ENCODE peak calls at places on chromosomes 5 and 9, in seven cellular contexts. K is GF-D8; U is activated CD4-positive, alpha-beta T cell treated with anti-CD3 and anti-CD28 coated beads, Interleukin-2, amount 50 U/mL, for 1 hour; N is naive thymus-derived CD8-positive, alpha-beta T cell; J is foreskin keratinocyte; V is NCI-H69; Y is nephron progenitor cell. Q is an unnamed sample.
A peak's percentile ranks its signal among the peaks of the same experiment; 100 is the strongest.

GRCh38 chr9:93686127-93686879 is 109.9 kb downstream of the PHF2 start:
- DNase-seq in K (no peak), U (no peak), N (no peak), J (no peak), V (no peak), Y (no peak), Q (no peak)

GRCh38 chr9:126507318-126508109 is 106.2 kb upstream of the LMX1B start:
- DNase-seq in K (no peak), U (no peak), N (no peak), J (no peak), V (no peak), Y (no peak), Q (no peak)

GRCh38 chr9:107487521-107488399 is 1.8 kb downstream of the KLF4 start:
- DNase-seq in K (no peak), U (no peak), N (no peak), J (peak; percentile 69), V (peak; percentile 92), Y (peak; percentile 77), Q (peak; percentile 61)

GRCh38 chr5:139693676-139694364 is 45.7 kb downstream of the CXXC5 start:
- DNase-seq in K (no peak), U (no peak), N (no peak), J (no peak), V (no peak), Y (no peak), Q (no peak)

GRCh38 chr5:100667021-100667671 is 132.0 kb downstream of the FAM174A start:
- DNase-seq in K (peak; percentile 68), U (no peak), N (no peak), J (peak; percentile 89), V (no peak), Y (no peak), Q (peak; percentile 24)

GRCh38 chr9:130276121-130276520 is 10.6 kb downstream of the HMCN2 start:
- DNase-seq in K (no peak), U (no peak), N (no peak), J (peak; percentile 13), V (no peak), Y (no peak), Q (peak; percentile 67)

GRCh38 chr9:90888941-90889340 is 87.3 kb downstream of the SYK start:
- DNase-seq in K (no peak), U (no peak), N (no peak), J (no peak), V (no peak), Y (no peak), Q (no peak)

GRCh38 chr5:137055271-137055872 is 443.8 kb downstream of the SPOCK1 start:
- DNase-seq in K (no peak), U (no peak), N (no peak), J (no peak), V (no peak), Y (no peak), Q (no peak)

GRCh38 chr9:93064392-93065124 is 6.1 kb downstream of the SUSD3 start:
- DNase-seq in K (peak; percentile 88), U (peak; percentile 82), N (peak; percentile 89), J (no peak), V (no peak), Y (no peak), Q (no peak)

GRCh38 chr5:65611524-65611923 is 12.6 kb downstream of the TRIM23 start:
- DNase-seq in K (no peak), U (no peak), N (no peak), J (peak; percentile 95), V (peak; percentile 23), Y (no peak), Q (no peak)

GRCh38 chr5:138139776-138140080 is 500 bp upstream of the NME5 start:
- DNase-seq in K (peak; percentile 2), U (no peak), N (no peak), J (no peak), V (no peak), Y (no peak), Q (no peak)

GRCh38 chr5:151571270-151572173 is 19.6 kb downstream of the FAT2 start:
- DNase-seq in K (no peak), U (no peak), N (no peak), J (peak; percentile 85), V (peak; percentile 8), Y (no peak), Q (no peak)

GRCh38 chr5:160165137-160166068 is 46.2 kb upstream of the PWWP2A start:
- DNase-seq in K (no peak), U (no peak), N (no peak), J (peak; percentile 98), V (peak; percentile 98), Y (peak; percentile 39), Q (peak; percentile 99)

GRCh38 chr9:37908698-37909186 is 4.8 kb upstream of the SLC25A51 start:
- DNase-seq in K (peak; percentile 83), U (no peak), N (no peak), J (no peak), V (no peak), Y (no peak), Q (peak; percentile 90)

GRCh38 chr9:137305060-137305787 is 3.2 kb upstream of the NRARP start:
- DNase-seq in K (no peak), U (peak; percentile 54), N (no peak), J (peak; percentile 32), V (no peak), Y (peak; percentile 90), Q (no peak)

GRCh38 chr5:1380011-1380817 is 35.3 kb upstream of the CLPTM1L start:
- DNase-seq in K (no peak), U (peak; percentile 42), N (peak; percentile 68), J (peak; percentile 17), V (peak; percentile 65), Y (peak; percentile 72), Q (peak; percentile 42)

GRCh38 chr5:77881528-77881927 is 105.4 kb upstream of the TBCA start:
- DNase-seq in K (no peak), U (no peak), N (no peak), J (no peak), V (no peak), Y (no peak), Q (no peak)

GRCh38 chr5:33361781-33362180 is 79.0 kb upstream of the TARS1 start:
- DNase-seq in K (no peak), U (no peak), N (no peak), J (no peak), V (no peak), Y (no peak), Q (peak; percentile 41)

GRCh38 chr5:14671414-14671813 is 6.9 kb downstream of the OTULIN start:
- DNase-seq in K (no peak), U (no peak), N (no peak), J (peak; percentile 7), V (peak; percentile 40), Y (no peak), Q (no peak)

GRCh38 chr9:69818946-69819345 is 1.7 kb upstream of the CFAP95 start:
- DNase-seq in K (no peak), U (no peak), N (no peak), J (no peak), V (no peak), Y (no peak), Q (no peak)

GRCh38 chr5:464446-464842 is 21.5 kb downstream of the EXOC3 start:
- DNase-seq in K (no peak), U (no peak), N (no peak), J (no peak), V (no peak), Y (no peak), Q (no peak)

GRCh38 chr9:95573463-95573862 is 56.7 kb upstream of the PTCH1 start:
- DNase-seq in K (no peak), U (no peak), N (no peak), J (no peak), V (no peak), Y (no peak), Q (no peak)

GRCh38 chr9:125439434-125440272 is 178.0 kb downstream of the GAPVD1 start:
- DNase-seq in K (no peak), U (no peak), N (no peak), J (no peak), V (no peak), Y (no peak), Q (no peak)

GRCh38 chr9:12719431-12719830 is 26.2 kb downstream of the TYRP1 start:
- DNase-seq in K (no peak), U (no peak), N (no peak), J (peak; percentile 29), V (peak; percentile 70), Y (no peak), Q (peak; percentile 65)

GRCh38 chr9:24245988-24246387 is 299.7 kb downstream of the IZUMO3 start:
- DNase-seq in K (no peak), U (no peak), N (no peak), J (peak; percentile 12), V (peak; percentile 67), Y (peak; percentile 3), Q (peak; percentile 9)

GRCh38 chr9:32580631-32581300 is 7.8 kb upstream of the NDUFB6 start:
- DNase-seq in K (no peak), U (no peak), N (no peak), J (no peak), V (no peak), Y (no peak), Q (no peak)

GRCh38 chr5:141821430-141821925 is 56.7 kb downstream of the PCDH1 start:
- DNase-seq in K (no peak), U (no peak), N (no peak), J (peak; percentile 76), V (peak; percentile 54), Y (no peak), Q (peak; percentile 97)

Q was measured in AG10803.